ENCODE peak calls at places on chromosomes 6 and 20, in six cellular contexts. E, V, C, K, S and M are unnamed samples. For H3K4me1, the result is how much of the 10 kb centered on the place peaks cover.

GRCh38 chr20:7366189-7366588 is 574.1 kb downstream of the HAO1 start:
- ATAC-seq in C (no peak), E (no peak), V (no peak), K (no peak), S (no peak), M (no peak)

GRCh38 chr20:23826541-23827018 is at the start of gene CST2:
- ATAC-seq in V (no peak), C (no peak), S (no peak), K (no peak), E (no peak), M (no peak)

GRCh38 chr6:42100029-42100901 is 42.2 kb downstream of the C6orf132 start:
- ATAC-seq in C (no peak), K (peak), V (peak), E (no peak), S (peak), M (peak)

GRCh38 chr20:57902478-57902877 is 192.7 kb upstream of the PMEPA1 start:
- ATAC-seq in E (no peak), V (no peak), C (no peak), K (no peak), S (peak), M (no peak)

GRCh38 chr20:6735913-6736845 is 31.3 kb upstream of the BMP2 start:
- ATAC-seq in V (peak), K (no peak), E (peak), S (peak), C (no peak), M (no peak)

GRCh38 chr6:132504757-132505156 is 8.2 kb downstream of the STX7 start:
- ATAC-seq in C (no peak), V (no peak), S (peak), K (no peak), E (peak), M (no peak)

GRCh38 chr20:57753332-57754164 is 43.7 kb upstream of the PMEPA1 start:
- ATAC-seq in S (no peak), E (no peak), K (peak), C (no peak), V (no peak), M (no peak)

GRCh38 chr6:156839591-156840001 is 62.4 kb downstream of the ARID1B start:
- ATAC-seq in K (peak), C (no peak), E (peak), V (peak), S (peak), M (peak)

GRCh38 chr6:158854214-158855101 is 35.3 kb upstream of the EZR start:
- ATAC-seq in K (no peak), E (no peak), S (no peak), C (no peak), V (no peak), M (no peak)

GRCh38 chr6:27126046-27126814 is 121.3 kb upstream of the PRSS16 start:
- ATAC-seq in S (no peak), K (no peak), V (no peak), E (no peak), C (no peak), M (no peak)

GRCh38 chr20:19750907-19751636 is 7.0 kb upstream of the RIN2 start:
- ATAC-seq in C (no peak), S (peak), V (peak), E (no peak), K (no peak), M (no peak)

GRCh38 chr20:11362450-11362849 is 555.2 kb upstream of the BTBD3 start:
- ATAC-seq in E (no peak), K (no peak), V (no peak), C (no peak), S (no peak), M (no peak)

GRCh38 chr6:119890470-119890869 is 540.9 kb upstream of the MAN1A1 start:
- ATAC-seq in E (no peak), C (no peak), S (no peak), V (no peak), K (no peak), M (no peak)

GRCh38 chr6:106026748-106027147 is 59.4 kb upstream of the PRDM1 start:
- ATAC-seq in C (no peak), K (no peak), V (no peak), S (no peak), E (no peak), M (no peak)

GRCh38 chr6:38522322-38522721 is 117.4 kb downstream of the BTBD9 start:
- ATAC-seq in E (peak), K (no peak), C (peak), S (no peak), V (peak), M (peak)

GRCh38 chr6:1872649-1873131 is 263.0 kb downstream of the FOXC1 start:
- ATAC-seq in S (peak), K (no peak), V (peak), E (peak), C (no peak), M (peak)

GRCh38 chr6:89970609-89971337 is 76.5 kb downstream of the GJA10 start:
- ATAC-seq in S (peak), E (peak), K (peak), C (peak), V (peak), M (peak)

GRCh38 chr6:90314516-90314915 is 17.9 kb upstream of the BACH2 start:
- ATAC-seq in V (no peak), S (no peak), C (no peak), E (no peak), K (no peak), M (no peak)

GRCh38 chr6:85405853-85406198 is 44.1 kb upstream of the NT5E start:
- ATAC-seq in K (no peak), V (peak), E (no peak), C (no peak), S (peak), M (no peak)

GRCh38 chr20:41300383-41300782 is 17.1 kb downstream of the ZHX3 start:
- ATAC-seq in S (no peak), C (no peak), E (no peak), V (no peak), K (no peak), M (no peak)

GRCh38 chr6:42239333-42239732 is 21.7 kb upstream of the MRPS10 start:
- ATAC-seq in E (no peak), C (no peak), V (no peak), S (peak), K (no peak), M (no peak)

GRCh38 chr6:14903176-14904088 is 342.4 kb upstream of the JARID2 start:
- ATAC-seq in K (no peak), E (no peak), V (no peak), S (no peak), C (no peak), M (no peak)

GRCh38 chr20:20207872-20208271 is 155.5 kb downstream of the CFAP61 start:
- ATAC-seq in E (no peak), C (no peak), S (no peak), K (no peak), V (no peak), M (no peak)

GRCh38 chr20:31824125-31824485 is 4.9 kb downstream of the MYLK2 start:
- ATAC-seq in C (no peak), E (no peak), S (no peak), K (no peak), V (no peak), M (no peak)

GRCh38 chr6:113676972-113677371 is 180.2 kb upstream of the MARCKS start:
- ATAC-seq in C (no peak), K (no peak), S (no peak), V (no peak), E (no peak), M (no peak)

GRCh38 chr6:110710115-110710514 is 105.2 kb downstream of the CDK19 start:
- ATAC-seq in S (no peak), K (no peak), V (no peak), C (no peak), E (no peak), M (no peak)

GRCh38 chr6:119195204-119195603 is 116.7 kb upstream of the FAM184A start:
- ATAC-seq in K (no peak), S (no peak), C (no peak), E (no peak), V (no peak), M (no peak)

GRCh38 chr20:6841128-6841527 is 73.6 kb downstream of the BMP2 start:
- ATAC-seq in S (no peak), V (no peak), E (no peak), C (no peak), K (no peak), M (no peak)

GRCh38 chr20:24850206-24850605 is 98.9 kb upstream of the CST7 start:
- ATAC-seq in E (no peak), S (no peak), V (no peak), C (no peak), K (no peak), M (no peak)

GRCh38 chr6:45006893-45007292 is 321.2 kb upstream of the RUNX2 start:
- ATAC-seq in C (no peak), S (no peak), K (no peak), V (no peak), E (no peak), M (no peak)

GRCh38 chr20:63693975-63694595 is 2.4 kb upstream of the TNFRSF6B start:
- ATAC-seq in K (no peak), C (no peak), S (no peak), V (no peak), E (no peak), M (no peak)
- H3K4me1 ChIP-seq in K (under half), C (under half), S (under half), V (under half), E (under half), M (under half)

DNA sequence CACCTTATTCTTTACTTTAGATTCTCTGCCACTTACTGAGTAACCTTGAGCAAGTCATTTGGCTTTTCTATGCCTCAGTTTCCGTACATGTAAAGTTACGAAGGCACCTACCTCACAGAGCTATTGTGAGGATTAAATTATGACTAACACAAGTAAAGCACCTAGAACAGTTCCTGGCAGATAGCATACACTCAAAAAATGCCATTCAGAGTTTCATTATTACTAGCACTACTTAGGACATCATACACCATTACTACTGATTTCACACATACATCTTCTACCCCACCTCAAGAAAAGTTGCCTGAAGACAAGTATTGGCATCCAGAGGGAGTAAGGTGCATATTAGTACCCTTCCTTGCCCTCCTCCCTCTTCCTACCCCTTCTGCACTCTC is 107.8 kb downstream of the OGFRL1 start:
- ATAC-seq in V (no peak), S (no peak), K (no peak), C (no peak), E (no peak), M (no peak)
- H3K4me1 ChIP-seq in V (under half), S (under half), K (under half), C (half or more), E (half or more), M (half or more)

GRCh38 chr20:1841554-1842140 is 53.6 kb upstream of the SIRPA start:
- ATAC-seq in E (no peak), K (no peak), C (no peak), S (peak), V (no peak), M (peak)

GRCh38 chr20:1840865-1841553 is 54.2 kb upstream of the SIRPA start:
- ATAC-seq in V (no peak), S (no peak), K (no peak), E (no peak), C (no peak), M (no peak)

GRCh38 chr20:1844723-1845523 is 50.3 kb upstream of the SIRPA start:
- ATAC-seq in S (peak), E (peak), V (no peak), K (no peak), C (peak), M (peak)

GRCh38 chr20:1845701-1846100 is 49.5 kb upstream of the SIRPA start:
- ATAC-seq in E (no peak), K (no peak), S (no peak), V (no peak), C (no peak), M (no peak)

DNA sequence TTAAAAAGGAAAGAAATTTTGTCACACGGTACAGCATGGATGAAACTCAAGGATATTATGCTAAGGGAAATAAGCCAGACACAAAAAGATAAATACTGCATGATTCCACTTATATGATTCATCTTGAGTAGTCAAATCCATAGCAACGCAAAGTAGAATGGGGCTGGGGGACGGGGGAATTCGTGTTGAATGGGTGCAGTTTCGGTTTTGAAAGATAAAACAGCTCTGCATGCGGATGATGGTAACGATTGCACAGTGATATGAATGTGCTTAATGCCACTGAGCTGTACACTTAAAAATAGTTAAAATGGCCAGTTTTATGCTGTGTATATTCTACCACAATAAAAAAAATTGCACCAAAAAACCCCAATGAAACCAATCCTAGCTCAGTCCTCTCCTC is 52.9 kb upstream of the SIRPA start:
- ATAC-seq in V (no peak), S (no peak), C (no peak), K (no peak), E (no peak), M (no peak)
- H3K4me1 ChIP-seq in V (under half), S (under half), C (under half), K (under half), E (under half), M (under half)

DNA sequence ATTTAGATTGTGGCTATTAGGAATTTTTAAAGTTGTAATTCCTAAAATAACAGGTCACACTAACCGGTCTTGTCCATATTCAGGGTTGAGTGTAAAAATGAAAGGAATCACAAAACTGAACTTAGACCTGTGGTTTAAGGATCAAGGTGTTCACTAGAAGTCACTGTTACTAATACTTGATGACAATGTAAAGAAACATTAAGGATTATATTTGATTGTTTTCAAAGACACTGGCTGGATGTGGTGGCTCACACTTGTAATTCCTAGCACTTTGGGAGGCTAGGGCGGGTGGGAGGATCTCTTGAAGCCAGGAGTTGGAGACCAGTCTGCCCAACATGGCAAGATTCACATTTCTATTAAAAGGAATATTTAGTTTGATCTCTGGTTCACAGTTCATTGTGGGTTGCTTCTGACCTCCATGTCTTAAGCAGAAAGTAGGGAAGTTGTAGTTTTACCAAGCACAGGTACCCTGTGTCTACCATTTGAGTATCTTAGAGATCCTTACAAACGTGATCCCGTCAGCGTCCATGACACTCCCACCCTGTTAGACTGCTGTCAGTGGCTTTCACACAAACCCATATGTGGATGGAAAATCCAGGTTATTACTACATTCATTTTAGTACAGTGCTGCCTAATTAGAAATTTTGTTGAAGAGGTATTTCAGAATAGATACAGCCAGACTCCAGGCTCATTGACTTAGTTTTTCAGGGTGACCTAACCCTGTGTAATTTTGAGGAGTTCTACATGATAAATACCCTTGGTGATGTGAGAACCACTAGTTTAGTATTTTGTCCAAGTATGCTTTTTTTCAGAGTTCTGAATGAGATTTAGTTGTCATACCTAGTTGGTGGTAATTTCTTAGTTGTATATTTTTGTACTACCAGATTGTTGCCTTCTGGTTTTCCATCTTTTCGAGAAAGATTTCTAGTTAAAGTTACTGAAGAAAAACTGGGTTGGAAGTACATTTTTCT is 10.2 kb downstream of the SRSF3 start:
- ATAC-seq in C (no peak), S (no peak), V (no peak), K (no peak), E (no peak), M (no peak)
- H3K4me1 ChIP-seq in C (half or more), S (under half), V (half or more), K (half or more), E (half or more), M (half or more)

GRCh38 chr6:474454-475185 is 83.1 kb downstream of the IRF4 start:
- ATAC-seq in K (peak), V (no peak), E (no peak), C (peak), S (peak), M (no peak)

GRCh38 chr6:473356-473755 is 81.8 kb downstream of the IRF4 start:
- ATAC-seq in S (no peak), E (no peak), C (no peak), K (peak), V (no peak), M (no peak)

GRCh38 chr6:470901-471448 is 79.4 kb downstream of the IRF4 start:
- ATAC-seq in V (no peak), C (no peak), K (no peak), S (no peak), E (no peak), M (no peak)

GRCh38 chr6:475341-475740 is 83.8 kb downstream of the IRF4 start:
- ATAC-seq in C (no peak), V (no peak), S (no peak), K (no peak), E (no peak), M (no peak)

GRCh38 chr6:473759-474453 is 82.4 kb downstream of the IRF4 start:
- ATAC-seq in E (no peak), C (peak), K (peak), V (no peak), S (no peak), M (no peak)
- H3K4me1 ChIP-seq in E (under half), C (under half), K (under half), V (under half), S (under half), M (under half)

DNA sequence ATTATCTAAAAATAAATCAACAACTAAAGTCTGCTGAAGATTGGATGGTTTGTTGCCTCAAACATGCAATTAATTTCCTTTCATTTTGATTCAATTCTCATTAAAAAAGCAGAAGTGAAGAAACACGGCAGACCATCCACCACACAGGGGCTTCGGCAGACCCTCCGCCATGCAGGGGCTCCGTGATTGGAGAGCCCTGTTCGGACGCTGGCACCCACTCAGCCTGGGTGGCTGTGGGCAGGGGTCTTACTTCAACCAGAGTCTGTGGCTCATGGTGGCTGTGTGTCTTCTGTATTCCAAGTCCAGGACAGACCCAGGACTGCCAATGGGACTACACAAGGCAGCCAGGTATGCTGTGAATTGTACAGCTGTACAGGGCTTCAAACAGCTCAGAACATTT is 86.9 kb upstream of the FRMD1 start:
- ATAC-seq in V (no peak), E (no peak), S (no peak), K (no peak), C (no peak), M (no peak)
- H3K4me1 ChIP-seq in V (under half), E (under half), S (under half), K (under half), C (under half), M (under half)

DNA sequence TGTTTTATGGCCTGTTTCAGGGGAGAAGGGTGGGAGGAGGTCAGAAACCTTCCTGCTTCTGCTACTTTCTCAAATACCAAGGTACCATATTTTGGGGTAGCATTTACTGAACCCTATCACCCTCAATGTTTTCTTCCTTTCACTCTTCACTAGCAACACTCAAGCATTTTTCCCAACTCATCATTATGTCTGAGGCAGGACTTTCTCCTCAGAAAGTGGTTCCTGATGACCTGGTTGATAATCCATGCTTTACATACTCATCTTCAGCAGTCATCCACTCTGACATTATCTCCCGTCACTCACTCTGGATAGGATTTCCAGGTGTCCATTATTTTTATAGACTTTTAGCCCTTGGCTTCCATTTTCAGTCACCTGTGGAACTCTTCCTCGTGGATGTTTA is 21.1 kb downstream of the ZNF292 start:
- ATAC-seq in S (no peak), K (no peak), C (no peak), V (no peak), E (no peak), M (no peak)
- H3K4me1 ChIP-seq in S (under half), K (under half), C (under half), V (under half), E (under half), M (under half)

GRCh38 chr6:131060311-131060710 is 2.7 kb downstream of the EPB41L2 start:
- ATAC-seq in C (no peak), E (no peak), K (no peak), V (no peak), S (no peak), M (no peak)
- H3K4me1 ChIP-seq in C (under half), E (under half), K (half or more), V (under half), S (under half), M (under half)

GRCh38 chr6:129331450-129332138 is 378.4 kb downstream of the ARHGAP18 start:
- ATAC-seq in S (no peak), C (no peak), V (no peak), K (no peak), E (no peak), M (no peak)

GRCh38 chr6:129324345-129324744 is 385.6 kb downstream of the ARHGAP18 start:
- ATAC-seq in S (no peak), C (no peak), K (no peak), V (no peak), E (no peak), M (no peak)

DNA sequence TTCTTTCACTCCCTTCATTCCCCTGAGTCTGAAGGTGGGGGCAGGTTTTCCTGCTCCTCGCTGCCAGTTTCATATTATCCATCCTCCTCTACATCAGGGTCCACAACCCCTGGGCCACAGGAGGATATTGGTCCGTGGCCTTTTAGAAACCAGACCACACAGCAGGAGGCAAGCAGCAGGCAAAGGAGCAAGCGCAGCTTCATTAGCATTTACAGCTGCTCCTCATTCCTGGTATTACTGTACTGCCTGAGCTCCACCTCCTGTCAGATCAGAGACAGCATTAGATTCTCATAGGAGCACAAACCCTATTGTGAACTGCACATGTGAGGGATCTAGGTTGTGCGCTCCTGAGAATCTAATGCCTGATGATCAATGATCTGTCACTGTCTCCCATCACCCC is 380.3 kb downstream of the ARHGAP18 start:
- ATAC-seq in S (no peak), E (no peak), C (no peak), K (no peak), V (no peak), M (no peak)
- H3K4me1 ChIP-seq in S (under half), E (under half), C (under half), K (under half), V (under half), M (under half)